ENCODE peak calls at places on chromosomes 5 and 9, in nine cellular contexts. A is left ventricle myocardium inferior; R is upper lobe of right lung; I is effector memory CD4-positive, alpha-beta T cell; T is mesendoderm; Q is PC-9; U is DND-41; P is cardiac muscle cell; K is adrenal gland. G is an unnamed sample. For H3K4me1, the result is how much of the 10 kb centered on the place peaks cover.

GRCh38 chr9:92100237-92100911 is 14.8 kb downstream of the SPTLC1 start:
- DNase-seq in A (no peak), R (no peak), I (no peak), T (peak), Q (peak), U (no peak), P (peak), K (no peak), G (no peak)

GRCh38 chr5:139631520-139632165 is 16.5 kb upstream of the CXXC5 start:
- DNase-seq in A (no peak), R (no peak), I (no peak), T (no peak), Q (no peak), U (no peak), P (no peak), K (no peak), G (no peak)

GRCh38 chr5:760363-761205 is 23.9 kb downstream of the ZDHHC11B start:
- DNase-seq in A (no peak), R (peak), I (no peak), T (no peak), Q (no peak), U (peak), P (no peak), K (peak), G (peak)

GRCh38 chr5:41510176-41510831 is at the start of gene PLCXD3:
- DNase-seq in A (peak), R (peak), I (no peak), T (peak), Q (peak), U (no peak), P (peak), K (no peak), G (no peak)

GRCh38 chr5:4625206-4625896 is 514.8 kb upstream of the ADAMTS16 start:
- DNase-seq in A (no peak), R (no peak), I (no peak), T (peak), Q (no peak), U (no peak), P (no peak), K (no peak), G (no peak)

GRCh38 chr9:99811172-99811571 is 10.5 kb upstream of the NR4A3 start:
- DNase-seq in A (no peak), R (no peak), I (no peak), T (no peak), Q (no peak), U (no peak), P (no peak), K (no peak), G (no peak)

GRCh38 chr5:2856206-2856605 is 104.7 kb upstream of the IRX2 start:
- DNase-seq in A (no peak), R (no peak), I (no peak), T (no peak), Q (no peak), U (no peak), P (no peak), K (no peak), G (no peak)

GRCh38 chr5:78360674-78361225 is 333 bp downstream of the SCAMP1 start:
- DNase-seq in A (peak), R (peak), I (peak), T (no peak), Q (no peak), U (peak), P (no peak), K (peak), G (peak)

GRCh38 chr5:102231693-102232619 is 64.1 kb downstream of the SLCO4C1 start:
- DNase-seq in A (no peak), R (no peak), I (no peak), T (no peak), Q (no peak), U (no peak), P (no peak), K (no peak), G (no peak)

GRCh38 chr9:116494815-116495634 is 192.1 kb upstream of the TRIM32 start:
- DNase-seq in A (no peak), R (no peak), I (no peak), T (peak), Q (no peak), U (peak), P (no peak), K (no peak), G (no peak)

GRCh38 chr9:119556129-119556875 is 187.1 kb upstream of the BRINP1 start:
- DNase-seq in A (peak), R (peak), I (no peak), T (peak), Q (no peak), U (peak), P (peak), K (peak), G (peak)

GRCh38 chr5:171569065-171569712 is 149.7 kb downstream of the FGF18 start:
- DNase-seq in A (no peak), R (no peak), I (no peak), T (no peak), Q (no peak), U (no peak), P (no peak), K (no peak), G (no peak)

GRCh38 chr9:127014210-127014609 is 99.6 kb downstream of the RALGPS1 start:
- DNase-seq in A (no peak), R (no peak), I (no peak), T (no peak), Q (no peak), U (no peak), P (peak), K (no peak), G (no peak)

GRCh38 chr5:168681556-168682183 is 102.5 kb upstream of the PANK3 start:
- DNase-seq in A (peak), R (no peak), I (no peak), T (no peak), Q (no peak), U (no peak), P (peak), K (peak), G (no peak)

GRCh38 chr9:128231638-128232568 is 28.7 kb downstream of the DNM1 start:
- DNase-seq in A (no peak), R (peak), I (no peak), T (no peak), Q (no peak), U (no peak), P (no peak), K (no peak), G (no peak)

GRCh38 chr9:128405077-128405779 is 15.4 kb upstream of the CERCAM start:
- DNase-seq in A (no peak), R (no peak), I (no peak), T (no peak), Q (no peak), U (no peak), P (no peak), K (no peak), G (no peak)

GRCh38 chr5:33091571-33092363 is 349.0 kb upstream of the TARS1 start:
- DNase-seq in A (no peak), R (no peak), I (no peak), T (peak), Q (no peak), U (no peak), P (peak), K (no peak), G (no peak)

GRCh38 chr9:119289740-119290139 is 79.5 kb downstream of the BRINP1 start:
- DNase-seq in A (no peak), R (no peak), I (no peak), T (peak), Q (no peak), U (peak), P (peak), K (peak), G (peak)

GRCh38 chr9:87798276-87798833 is 72.4 kb downstream of the CTSL start:
- DNase-seq in A (no peak), R (no peak), I (no peak), T (no peak), Q (peak), U (no peak), P (no peak), K (no peak), G (no peak)

GRCh38 chr5:93557205-93557604 is 23.8 kb downstream of the NR2F1-AS1 start:
- DNase-seq in A (no peak), R (no peak), I (no peak), T (no peak), Q (no peak), U (no peak), P (no peak), K (no peak), G (no peak)

GRCh38 chr5:122723606-122724352 is 51.1 kb upstream of the SNX2 start:
- DNase-seq in A (no peak), R (no peak), I (no peak), T (peak), Q (no peak), U (no peak), P (peak), K (no peak), G (no peak)

GRCh38 chr5:133952729-133953567 is 15.5 kb downstream of the C5orf15 start:
- DNase-seq in A (peak), R (no peak), I (no peak), T (no peak), Q (no peak), U (no peak), P (peak), K (peak), G (peak)

GRCh38 chr5:85843535-85843934 is 774.2 kb upstream of the COX7C start:
- DNase-seq in A (no peak), R (no peak), I (no peak), T (no peak), Q (no peak), U (no peak), P (no peak), K (no peak), G (no peak)

GRCh38 chr5:43033845-43034590 is 6.1 kb downstream of the ANXA2R start:
- DNase-seq in A (no peak), R (no peak), I (no peak), T (peak), Q (no peak), U (no peak), P (peak), K (no peak), G (no peak)

GRCh38 chr5:38433160-38433861 is 123.1 kb downstream of the LIFR start:
- DNase-seq in A (peak), R (no peak), I (no peak), T (no peak), Q (no peak), U (no peak), P (peak), K (no peak), G (no peak)

GRCh38 chr5:142769251-142769792 is 855 bp upstream of the ARHGAP26 start:
- DNase-seq in A (no peak), R (no peak), I (no peak), T (peak), Q (peak), U (no peak), P (no peak), K (no peak), G (no peak)

GRCh38 chr5:133884525-133885311 is 83.7 kb downstream of the C5orf15 start:
- DNase-seq in A (no peak), R (peak), I (no peak), T (no peak), Q (no peak), U (no peak), P (peak), K (no peak), G (no peak)

GRCh38 chr9:106111039-106111740 is 416.8 kb downstream of the TMEM38B start:
- DNase-seq in A (no peak), R (no peak), I (no peak), T (peak), Q (no peak), U (no peak), P (no peak), K (no peak), G (no peak)

GRCh38 chr9:90966475-90967150 is 165.0 kb downstream of the SYK start:
- DNase-seq in A (no peak), R (no peak), I (no peak), T (no peak), Q (no peak), U (no peak), P (peak), K (no peak), G (no peak)

GRCh38 chr9:19162956-19163355 is 35.7 kb upstream of the PLIN2 start:
- DNase-seq in A (peak), R (no peak), I (no peak), T (no peak), Q (no peak), U (no peak), P (peak), K (peak), G (peak)

DNA sequence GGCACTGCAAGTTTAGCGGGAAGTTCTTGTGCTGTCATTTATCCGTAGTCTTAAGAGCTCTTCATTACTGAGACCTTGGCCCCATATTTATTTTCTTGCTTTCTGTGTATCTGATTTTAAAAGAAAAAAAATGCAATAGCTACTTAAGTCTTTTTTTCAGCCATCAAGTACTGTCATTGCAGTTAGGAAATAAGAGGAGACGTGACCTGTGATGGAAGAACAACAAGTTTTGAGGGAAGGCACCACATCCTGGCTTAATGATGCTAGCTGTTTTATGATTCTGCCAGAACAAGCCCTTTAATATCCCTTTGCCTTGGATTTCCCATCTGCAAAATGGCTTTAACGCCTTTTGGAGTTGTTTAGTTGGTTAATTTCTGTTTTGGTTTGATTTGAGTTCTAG is 3.8 kb downstream of the RGMB start:
- DNase-seq in A (no peak), R (no peak), I (no peak), T (no peak), Q (no peak), U (no peak), P (no peak), K (no peak), G (no peak)
- H3K27ac ChIP-seq in A (no peak), R (no peak), I (no peak), T (no peak), Q (no peak), U (no peak), P (no peak), K (no peak), G (peak)

GRCh38 chr9:130476151-130476730 is 31.5 kb downstream of the ASS1 start:
- DNase-seq in A (no peak), R (no peak), I (no peak), T (no peak), Q (no peak), U (no peak), P (no peak), K (no peak), G (no peak)
- H3K4me1 ChIP-seq in A (under half), R (under half), I (under half), T (under half), Q (under half), U (under half), P (under half), K (under half), G (under half)

GRCh38 chr5:51387854-51388320 is 4.6 kb downstream of the ISL1 start:
- DNase-seq in A (no peak), R (no peak), I (no peak), T (peak), Q (no peak), U (no peak), P (no peak), K (no peak), G (no peak)

GRCh38 chr5:51386916-51387853 is 3.9 kb downstream of the ISL1 start:
- DNase-seq in A (no peak), R (no peak), I (no peak), T (peak), Q (no peak), U (no peak), P (no peak), K (no peak), G (no peak)

GRCh38 chr5:51389326-51389581 is 6.0 kb downstream of the ISL1 start:
- DNase-seq in A (no peak), R (no peak), I (no peak), T (peak), Q (no peak), U (no peak), P (no peak), K (no peak), G (no peak)

GRCh38 chr5:51389582-51390463 is 6.6 kb downstream of the ISL1 start:
- DNase-seq in A (no peak), R (no peak), I (no peak), T (peak), Q (no peak), U (no peak), P (no peak), K (no peak), G (no peak)

DNA sequence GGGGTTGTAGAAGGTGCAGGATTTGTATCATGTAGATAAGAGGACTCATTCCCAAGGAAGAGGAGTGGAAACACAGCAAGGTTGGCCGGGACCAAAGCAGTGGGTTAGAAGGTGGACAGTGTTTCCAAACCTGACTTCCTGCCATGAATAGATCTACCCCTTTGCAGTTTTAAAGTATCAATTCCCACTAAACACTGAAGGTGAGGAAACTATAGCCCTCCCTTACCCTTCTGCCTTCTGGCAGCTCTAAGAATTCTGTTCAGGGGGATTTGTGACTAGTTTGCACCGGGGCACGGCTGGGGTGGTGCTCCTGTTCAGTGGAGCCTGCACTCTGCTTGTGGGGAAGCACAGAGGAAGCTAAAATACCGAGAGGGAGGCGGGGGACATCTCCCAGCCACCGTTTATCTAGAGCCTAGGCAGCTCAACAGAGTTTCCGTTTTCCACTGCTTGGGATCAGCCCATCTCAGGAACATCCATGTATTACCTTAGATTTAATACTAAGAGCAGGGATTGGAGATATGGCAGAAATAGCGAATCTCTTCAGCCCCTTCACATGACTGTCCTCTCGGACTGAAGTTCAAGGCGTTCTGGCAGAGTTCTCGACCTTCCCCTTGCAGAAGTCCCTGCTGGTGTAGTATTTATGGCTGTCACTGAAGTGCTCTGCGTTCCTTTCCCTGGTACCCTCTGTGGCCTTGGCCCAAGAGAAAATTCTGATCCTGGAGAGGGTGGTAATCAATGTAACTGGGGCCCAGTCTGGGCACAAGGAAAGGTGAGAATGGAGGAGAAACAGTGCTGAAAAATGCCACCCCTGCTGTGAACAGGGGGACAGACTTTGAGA is 5.5 kb downstream of the ISL1 start:
- DNase-seq in A (no peak), R (no peak), I (no peak), T (peak), Q (no peak), U (no peak), P (no peak), K (no peak), G (no peak)
- H3K27ac ChIP-seq in A (no peak), R (no peak), I (no peak), T (no peak), Q (no peak), U (no peak), P (no peak), K (no peak), G (no peak)

GRCh38 chr9:136865768-136866103 is 372 bp downstream of the EDF1 start:
- DNase-seq in A (no peak), R (peak), I (no peak), T (no peak), Q (no peak), U (no peak), P (no peak), K (peak), G (no peak)
- H3K4me1 ChIP-seq in A (under half), R (under half), I (under half), T (under half), Q (under half), U (under half), P (under half), K (under half), G (under half)

GRCh38 chr9:112856843-112857242 is 33.8 kb downstream of the SLC46A2 start:
- DNase-seq in A (no peak), R (no peak), I (no peak), T (no peak), Q (no peak), U (no peak), P (no peak), K (no peak), G (no peak)
- H3K27ac ChIP-seq in A (no peak), R (no peak), I (no peak), T (no peak), Q (no peak), U (no peak), P (no peak), K (no peak), G (no peak)

GRCh38 chr5:150339165-150339564 is 18.3 kb upstream of the TCOF1 start:
- DNase-seq in A (no peak), R (no peak), I (no peak), T (no peak), Q (no peak), U (no peak), P (no peak), K (no peak), G (no peak)
- H3K4me1 ChIP-seq in A (under half), R (under half), I (under half), T (under half), Q (under half), U (under half), P (under half), K (under half), G (under half)